ENCODE peak calls at places on chromosomes 11 and 22, in four cellular contexts. E is posterior vena cava; L is brain microvascular endothelial cell; B is stimulated activated CD4-positive, alpha-beta T cell treated with anti-CD3 and anti-CD28 coated beads, TNF-alpha, amount 100 ng/mL, for 24 hours. Z is an unnamed sample.

GRCh38 chr22:23888615-23889401 is 5.4 kb upstream of the MIF start:
- DNase-seq in E (no peak), L (peak), B (no peak), Z (peak)

GRCh38 chr11:6438979-6439571 is 1.7 kb downstream of the HPX start:
- DNase-seq in E (no peak), L (peak), B (peak), Z (peak)

GRCh38 chr11:119892311-119892808 is 163.4 kb upstream of the NECTIN1 start:
- DNase-seq in E (peak), L (no peak), B (no peak), Z (peak)

GRCh38 chr11:12160680-12161079 is 50.3 kb downstream of the MICAL2 start:
- DNase-seq in E (no peak), L (no peak), B (no peak), Z (no peak)

GRCh38 chr11:64786308-64786707 is 8.0 kb upstream of the SF1 start:
- DNase-seq in E (peak), L (no peak), B (no peak), Z (no peak)

GRCh38 chr11:123180574-123180973 is 14.5 kb downstream of the CLMP start:
- DNase-seq in E (no peak), L (no peak), B (no peak), Z (no peak)

GRCh38 chr11:20670932-20671403 is 1.6 kb downstream of the NELL1 start:
- DNase-seq in E (no peak), L (no peak), B (no peak), Z (no peak)

GRCh38 chr11:14541180-14541579 is 21.0 kb upstream of the PSMA1 start:
- DNase-seq in E (no peak), L (no peak), B (no peak), Z (no peak)

GRCh38 chr11:125192194-125192593 is 27.6 kb downstream of the PKNOX2 start:
- DNase-seq in E (no peak), L (no peak), B (no peak), Z (no peak)

GRCh38 chr11:36122715-36123114 is 166.5 kb downstream of the COMMD9 start:
- DNase-seq in E (no peak), L (no peak), B (no peak), Z (no peak)

GRCh38 chr11:2740275-2740940 is 40.6 kb upstream of the KCNQ1OT1 start:
- DNase-seq in E (peak), L (no peak), B (no peak), Z (no peak)

GRCh38 chr11:122229611-122230386 is 113.8 kb upstream of the BLID start:
- DNase-seq in E (no peak), L (no peak), B (no peak), Z (peak)

GRCh38 chr11:71252782-71253730 is 679 bp upstream of the SHANK2 start:
- DNase-seq in E (peak), L (peak), B (no peak), Z (no peak)

GRCh38 chr11:10302744-10303557 is 1.9 kb upstream of the ADM start:
- DNase-seq in E (peak), L (peak), B (peak), Z (peak)

GRCh38 chr22:39215430-39216142 is 29.2 kb downstream of the PDGFB start:
- DNase-seq in E (peak), L (no peak), B (no peak), Z (no peak)

GRCh38 chr11:119907934-119908760 is 179.1 kb upstream of the NECTIN1 start:
- DNase-seq in E (peak), L (no peak), B (no peak), Z (peak)